ENCODE peak calls at places on chromosomes 4 and X, in six cellular contexts. W is neuronal stem cell, X is IMR-90, J is mesenchymal stem cell, V is mesendoderm, A is H1. Q is an unnamed sample.

GRCh38 chr4:1500966-1501753 is 94.9 kb upstream of the NKX1-1 start:
- DNase-seq in W (no peak), X (no peak), J (no peak), V (no peak), A (no peak), Q (no peak)

GRCh38 chr4:36392049-36392448 is 110.6 kb downstream of the DTHD1 start:
- DNase-seq in W (no peak), X (no peak), J (no peak), V (no peak), A (no peak), Q (no peak)

GRCh38 chr4:85514783-85515182 is 39.8 kb downstream of the ARHGAP24 start:
- DNase-seq in W (no peak), X (no peak), J (no peak), V (no peak), A (no peak), Q (no peak)

GRCh38 chr4:40190880-40191815 is 5.7 kb upstream of the RHOH start:
- DNase-seq in W (no peak), X (no peak), J (peak; percentile 53), V (no peak), A (peak; percentile 42), Q (no peak)

GRCh38 chr4:38949416-38950051 is 81.9 kb downstream of the FAM114A1 start:
- DNase-seq in W (no peak), X (peak; percentile 70), J (peak; percentile 58), V (peak; percentile 18), A (no peak), Q (no peak)

GRCh38 chr4:48668254-48669017 is 111.6 kb downstream of the FRYL start:
- DNase-seq in W (no peak), X (no peak), J (no peak), V (no peak), A (no peak), Q (no peak)

GRCh38 chr4:1767770-1768366 is 25.2 kb upstream of the FGFR3 start:
- DNase-seq in W (no peak), X (peak; percentile 8), J (peak; percentile 52), V (peak; percentile 80), A (peak; percentile 84), Q (peak; percentile 42)

GRCh38 chrX:39508300-39508692 is 589.5 kb downstream of the BCOR start:
- DNase-seq in W (no peak), X (no peak), J (no peak), V (no peak), A (no peak), Q (no peak)

GRCh38 chr4:151553874-151554273 is 144.9 kb downstream of the FHIP1A start:
- DNase-seq in W (no peak), X (no peak), J (no peak), V (peak; percentile 26), A (no peak), Q (no peak)

DNA sequence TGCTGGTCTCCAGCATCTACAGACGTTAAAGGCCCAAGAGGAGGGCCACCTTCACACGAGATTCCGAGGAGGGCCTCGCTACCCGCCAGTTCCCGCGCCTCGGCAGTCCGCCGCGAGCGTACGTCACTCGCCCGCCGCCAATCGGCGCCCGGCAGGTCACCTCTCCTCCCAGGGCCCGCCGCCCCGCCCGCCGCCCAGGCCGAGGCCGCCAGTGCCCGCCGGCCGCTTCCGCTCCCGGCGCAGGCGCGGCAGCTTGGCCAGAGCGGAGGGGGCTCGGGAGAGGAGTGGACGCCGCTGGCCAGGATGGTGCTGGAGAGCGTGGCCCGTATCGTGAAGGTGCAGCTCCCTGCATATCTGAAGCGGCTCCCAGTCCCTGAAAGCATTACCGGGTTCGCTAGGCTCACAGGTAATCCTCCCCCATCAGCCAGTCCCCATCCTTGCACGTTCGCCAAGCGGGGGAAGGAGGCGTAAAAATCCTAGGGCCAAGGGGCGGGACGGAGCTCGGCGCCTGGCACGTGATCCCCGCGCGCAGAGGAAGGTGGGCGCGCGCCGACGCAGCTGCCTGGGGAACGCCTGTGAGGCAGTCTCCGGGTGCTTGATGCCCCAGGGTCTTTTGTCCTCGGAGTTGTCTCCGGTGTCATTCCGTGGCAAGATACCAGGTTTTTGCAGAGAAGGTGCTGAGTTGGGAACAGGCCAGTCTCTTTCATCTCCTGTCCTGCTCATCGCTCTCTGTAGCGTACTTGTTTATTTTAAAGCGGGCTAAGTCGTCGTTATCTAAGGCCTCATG is at the start of gene CISD2:
- DNase-seq in W (peak; percentile 86), X (peak; percentile 85), J (peak; percentile 92), V (peak; percentile 97), A (peak; percentile 92), Q (peak; percentile 96)
- H2BK5ac ChIP-seq in W (peak within 1 kb of the TSS; percentile 93), X (peak within 1 kb of the TSS; percentile 92), J (peak within 1 kb of the TSS; percentile 94), V (peak within 1 kb of the TSS; percentile 94), A (peak within 1 kb of the TSS; percentile 96), Q (peak within 1 kb of the TSS; percentile 70)

GRCh38 chr4:138235419-138235952 is 6.7 kb downstream of the SLC7A11 start:
- DNase-seq in W (no peak), X (peak; percentile 97), J (peak; percentile 95), V (peak; percentile 82), A (no peak), Q (no peak)

GRCh38 chr4:138241281-138242075 is 671 bp downstream of the SLC7A11 start:
- DNase-seq in W (no peak), X (peak; percentile 38), J (peak; percentile 67), V (no peak), A (no peak), Q (no peak)

GRCh38 chr4:138236035-138236434 is 6.1 kb downstream of the SLC7A11 start:
- DNase-seq in W (no peak), X (peak; percentile 60), J (no peak), V (no peak), A (no peak), Q (no peak)

GRCh38 chr4:138239496-138239895 is 2.7 kb downstream of the SLC7A11 start:
- DNase-seq in W (no peak), X (no peak), J (peak; percentile 30), V (no peak), A (no peak), Q (no peak)

DNA sequence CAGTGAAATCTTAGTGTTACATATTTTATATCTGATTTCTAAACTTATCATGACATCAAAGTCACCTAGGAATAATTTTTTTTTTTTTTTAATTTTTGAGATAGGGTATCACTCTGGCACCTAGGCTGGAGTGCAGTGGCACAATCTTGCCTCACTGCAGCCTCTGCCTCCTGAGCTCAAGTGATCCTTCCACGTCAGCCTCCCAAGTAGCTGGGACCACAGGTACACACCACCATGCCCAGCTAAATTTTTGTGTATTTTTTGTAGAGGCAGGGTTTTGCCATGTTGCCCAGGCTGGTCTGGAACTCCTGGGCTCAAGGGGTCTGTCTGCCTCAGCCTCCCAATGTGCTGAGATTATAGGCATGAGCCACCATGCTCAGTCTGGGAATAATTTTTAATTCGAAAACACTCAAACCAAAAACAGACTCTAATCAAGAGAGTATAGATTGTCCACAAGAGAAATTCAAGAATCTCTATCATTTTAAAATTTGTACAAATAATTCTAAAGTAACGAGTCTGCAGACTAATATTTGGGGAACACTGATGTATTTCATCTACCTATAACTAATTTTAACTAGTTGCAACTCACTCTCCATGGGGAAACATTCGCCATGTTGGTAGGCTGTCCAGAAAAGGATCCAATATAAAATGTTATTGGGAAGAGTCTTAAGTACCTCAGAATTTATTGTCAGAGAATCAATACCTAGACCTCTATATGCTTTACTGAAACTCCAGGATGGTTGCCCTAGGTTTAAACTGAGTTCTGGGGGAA is 3.4 kb downstream of the SLC7A11 start:
- DNase-seq in W (no peak), X (no peak), J (peak; percentile 19), V (no peak), A (no peak), Q (no peak)
- H3K4me3 ChIP-seq in W (no peak overlapping the region), X (peak overlapping the region; percentile 75), J (no peak overlapping the region), V (no peak overlapping the region), A (peak overlapping the region; percentile 73), Q (no peak overlapping the region)

GRCh38 chr4:67020079-67020807 is 525.1 kb downstream of the CENPC start:
- DNase-seq in W (no peak), X (no peak), J (peak; percentile 34), V (peak; percentile 38), A (no peak), Q (no peak)
- H2BK5ac ChIP-seq in W (no peak overlapping the region), X (no peak overlapping the region), J (no peak overlapping the region), V (no peak overlapping the region), A (no peak overlapping the region), Q (peak overlapping the region; percentile 27)

DNA sequence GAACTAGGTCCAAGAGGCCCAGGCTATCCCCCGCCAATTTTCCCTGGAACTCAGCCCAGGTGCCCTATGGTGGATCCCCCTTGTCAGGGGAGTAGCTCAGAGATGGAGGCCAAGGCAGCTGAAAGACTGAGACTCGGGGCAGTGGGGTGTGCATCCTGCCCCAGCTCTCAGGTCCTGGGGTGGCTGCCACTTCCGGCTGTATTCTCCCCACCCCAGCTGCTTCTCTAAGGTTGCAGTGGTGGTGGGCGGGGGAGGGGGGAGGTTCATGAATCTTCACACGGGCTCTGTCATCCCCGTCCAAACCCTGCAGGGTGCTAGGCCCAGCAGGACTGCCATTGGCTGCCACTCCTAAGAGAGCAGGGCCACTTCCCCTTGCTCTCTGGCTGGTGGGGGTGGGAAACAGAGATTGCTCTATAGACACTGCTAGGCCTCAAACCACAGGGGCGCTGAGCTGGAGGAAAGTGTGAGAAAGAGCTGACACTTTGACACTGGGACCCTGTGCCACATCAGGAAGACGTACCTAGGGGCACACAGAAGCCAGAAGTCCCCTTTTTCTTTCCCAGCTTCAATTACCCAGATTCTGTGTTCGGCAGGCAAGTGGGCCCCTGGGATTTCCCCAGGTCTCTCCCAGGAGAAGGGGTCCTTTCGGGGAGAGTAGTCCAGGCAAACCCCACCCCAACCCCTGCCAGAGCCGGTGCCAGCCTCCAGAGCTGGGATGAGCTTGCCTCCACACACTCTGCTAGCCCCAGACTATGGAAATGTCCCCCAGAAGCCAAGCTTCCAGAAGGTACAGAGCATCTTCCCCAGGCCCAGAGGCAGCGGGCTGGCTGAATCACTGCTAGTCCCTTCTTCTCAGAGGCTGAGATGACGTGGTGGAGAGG is 1.6 kb downstream of the SASH3 start:
- DNase-seq in W (no peak), X (no peak), J (no peak), V (peak; percentile 60), A (no peak), Q (no peak)
- H3K4me3 ChIP-seq in W (no peak overlapping the region), X (no peak overlapping the region), J (no peak overlapping the region), V (no peak overlapping the region), A (no peak overlapping the region), Q (no peak overlapping the region)

GRCh38 chrX:700936-701335 is 70.3 kb downstream of the SHOX start:
- DNase-seq in W (no peak), X (no peak), J (no peak), V (peak; percentile 89), A (no peak), Q (peak; percentile 73)

GRCh38 chrX:698246-698645 is 67.7 kb downstream of the SHOX start:
- DNase-seq in W (no peak), X (no peak), J (no peak), V (no peak), A (no peak), Q (no peak)

GRCh38 chrX:701673-702072 is 71.1 kb downstream of the SHOX start:
- DNase-seq in W (no peak), X (no peak), J (no peak), V (no peak), A (no peak), Q (no peak)

GRCh38 chrX:703466-704210 is 73.0 kb downstream of the SHOX start:
- DNase-seq in W (no peak), X (no peak), J (no peak), V (peak; percentile 44), A (no peak), Q (peak; percentile 79)
- H2BK5ac ChIP-seq in W (no peak overlapping the region), X (no peak overlapping the region), J (no peak overlapping the region), V (no peak overlapping the region), A (no peak overlapping the region), Q (no peak overlapping the region)

DNA sequence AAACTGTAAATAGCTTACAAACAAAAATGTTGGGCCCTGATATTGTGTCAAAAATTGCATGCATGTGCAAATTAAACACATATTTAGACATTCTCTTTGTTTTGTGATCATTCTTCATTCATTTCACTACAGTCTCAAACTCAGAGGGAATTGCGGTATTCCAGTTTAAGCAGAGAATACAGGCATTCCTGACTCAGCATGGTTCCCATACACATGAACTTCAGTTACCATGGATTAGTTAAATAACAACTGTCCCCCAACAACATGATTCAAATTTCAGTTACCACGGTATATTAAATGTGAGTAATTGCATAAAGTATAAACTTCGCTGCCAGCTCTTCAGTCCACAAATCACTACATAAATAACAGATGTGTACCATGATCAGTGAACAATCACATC is 139.0 kb upstream of the SMARCAD1 start:
- DNase-seq in W (no peak), X (no peak), J (no peak), V (peak; percentile 39), A (no peak), Q (no peak)
- H3K4me3 ChIP-seq in W (no peak overlapping the region), X (no peak overlapping the region), J (no peak overlapping the region), V (no peak overlapping the region), A (peak overlapping the region; percentile 5), Q (no peak overlapping the region)

Q was measured in trophoblast cell.